ENCODE peak calls at places on chromosomes 5 and 9, in five cellular contexts. J is bronchial epithelial cell, D is heart right ventricle, Y is AG09309, U is choroid plexus epithelial cell. L is an unnamed sample.

GRCh38 chr5:75525344-75525743 is 13.7 kb downstream of the POLK start:
- DNase-seq in D (no peak), J (no peak), Y (no peak), U (no peak), L (no peak)

GRCh38 chr9:2043881-2044462 is 28.8 kb downstream of the SMARCA2 start:
- DNase-seq in J (no peak), D (no peak), U (no peak), Y (no peak), L (no peak)

GRCh38 chr5:76270214-76270613 is 132.9 kb upstream of the IQGAP2 start:
- DNase-seq in U (peak; percentile 7), D (no peak), Y (no peak), J (peak; percentile 83), L (peak; percentile 50)

GRCh38 chr5:180575571-180575970 is 15.7 kb downstream of the SCGB3A1 start:
- DNase-seq in J (no peak), D (no peak), U (no peak), Y (no peak), L (no peak)

GRCh38 chr9:93479726-93480125 is 26.3 kb upstream of the FAM120AOS start:
- DNase-seq in J (no peak), U (peak; percentile 55), D (no peak), Y (no peak), L (no peak)

GRCh38 chr9:96084289-96084688 is 208.8 kb downstream of the ERCC6L2 start:
- DNase-seq in J (no peak), U (no peak), Y (no peak), D (no peak), L (no peak)

GRCh38 chr5:43192558-43193170 is 639 bp downstream of the NIM1K start:
- DNase-seq in Y (no peak), D (peak; percentile 9), U (peak; percentile 57), J (peak; percentile 12), L (no peak)

GRCh38 chr5:42912184-42912766 is 100.6 kb upstream of the SELENOP start:
- DNase-seq in U (peak; percentile 68), Y (peak; percentile 14), D (no peak), J (peak; percentile 63), L (peak; percentile 65)

GRCh38 chr5:80672140-80672736 is 17.5 kb upstream of the DHFR start:
- DNase-seq in U (peak; percentile 87), D (peak; percentile 58), Y (no peak), J (peak; percentile 65), L (peak; percentile 71)

GRCh38 chr5:56580864-56581263 is 234.5 kb upstream of the MAP3K1 start:
- DNase-seq in D (no peak), J (no peak), U (no peak), Y (no peak), L (no peak)

GRCh38 chr5:56581426-56581825 is 233.9 kb upstream of the MAP3K1 start:
- DNase-seq in D (no peak), J (no peak), U (no peak), Y (no peak), L (no peak)

GRCh38 chr5:56574778-56575177 is 240.6 kb upstream of the MAP3K1 start:
- DNase-seq in Y (no peak), U (no peak), D (no peak), J (no peak), L (no peak)

GRCh38 chr5:56575821-56576220 is 239.5 kb upstream of the MAP3K1 start:
- DNase-seq in Y (no peak), J (peak; percentile 41), U (no peak), D (no peak), L (no peak)
- TF ChIP-seq CTCF in Y (no peak), J (no peak), U (no peak), D (no peak), L (no peak)

GRCh38 chr5:149777382-149777781 is 47.3 kb downstream of the PPARGC1B start:
- DNase-seq in Y (no peak), U (no peak), D (peak; percentile 68), J (no peak), L (no peak)

GRCh38 chr5:149776376-149777305 is 46.5 kb downstream of the PPARGC1B start:
- DNase-seq in D (no peak), U (no peak), J (peak; percentile 60), Y (no peak), L (no peak)

GRCh38 chr5:149779071-149779470 is 49.0 kb downstream of the PPARGC1B start:
- DNase-seq in U (no peak), J (no peak), D (no peak), Y (no peak), L (no peak)

GRCh38 chr5:149773245-149774095 is 43.4 kb downstream of the PPARGC1B start:
- DNase-seq in D (no peak), Y (no peak), J (no peak), U (no peak), L (no peak)

DNA sequence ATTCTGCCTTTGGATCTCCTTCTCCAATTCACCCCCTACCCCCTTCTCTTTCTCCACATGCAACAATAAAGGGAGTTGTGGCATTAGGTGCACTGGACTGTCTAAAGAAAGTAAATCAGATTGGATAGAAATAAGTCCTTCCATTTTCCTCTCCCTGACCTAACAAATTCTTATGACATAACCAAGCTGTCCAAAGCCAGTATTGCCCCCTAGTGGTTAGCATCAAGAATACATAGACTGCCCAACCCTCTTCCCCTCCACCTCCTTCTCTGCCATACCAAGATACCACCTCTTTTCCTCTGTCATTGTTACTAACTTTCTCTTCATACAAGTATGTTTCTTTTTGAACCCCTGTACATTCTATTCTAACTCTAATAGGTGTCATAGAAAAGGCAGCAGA is 45.7 kb downstream of the PPARGC1B start:
- DNase-seq in Y (peak; percentile 4), D (no peak), J (peak; percentile 41), U (peak; percentile 28), L (no peak)
- TF ChIP-seq CTCF in Y (peak; percentile 37), D (peak; percentile 62), J (peak; percentile 56), U (peak; percentile 43), L (no peak)

GRCh38 chr5:134132372-134133212 is 18.1 kb downstream of the TCF7 start:
- DNase-seq in J (no peak), U (no peak), D (no peak), Y (no peak), L (no peak)
- TF ChIP-seq CTCF in J (no peak), U (peak; percentile 9), D (no peak), Y (no peak), L (no peak)

DNA sequence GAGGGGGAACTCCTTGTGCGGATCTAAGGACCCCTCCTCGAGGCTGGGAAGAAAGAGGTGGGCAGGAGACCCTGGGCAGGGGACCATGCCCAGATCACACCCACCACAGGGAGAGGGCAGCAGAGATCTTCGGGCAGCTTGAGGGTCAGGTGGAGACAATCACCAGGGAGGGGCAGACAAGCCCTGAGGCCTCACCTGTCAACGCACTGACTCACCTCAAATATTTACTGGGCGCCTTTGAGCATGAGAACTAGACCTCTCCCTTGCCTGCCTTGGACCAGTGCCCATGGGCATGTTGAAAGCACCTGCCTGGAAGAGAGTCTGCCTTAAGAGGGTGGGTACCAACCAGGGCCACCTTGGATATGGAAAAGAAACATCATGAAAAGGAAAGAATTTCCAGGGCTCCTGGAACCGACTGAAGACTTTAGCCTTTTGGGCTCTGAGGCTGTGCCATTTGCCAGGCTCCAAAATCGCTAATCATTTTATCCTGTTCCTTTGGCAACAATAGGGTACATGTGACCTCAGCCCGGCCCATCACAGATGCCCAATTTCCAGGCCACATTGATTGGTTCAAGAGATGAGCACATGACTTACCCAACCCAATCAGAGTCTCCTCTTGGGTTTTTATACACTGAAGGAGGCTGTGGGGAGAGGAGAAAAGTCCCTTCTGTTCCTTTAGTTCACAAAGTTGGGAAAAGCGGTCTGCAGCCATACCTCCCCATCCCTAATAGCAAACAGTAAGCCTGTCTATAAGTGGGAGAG is 10.4 kb upstream of the SPINK4 start:
- DNase-seq in D (no peak), U (no peak), J (peak; percentile 98), Y (no peak), L (peak; percentile 97)
- TF ChIP-seq CTCF in D (no peak), U (no peak), J (peak; percentile 94), Y (no peak), L (peak; percentile 100)

GRCh38 chr5:77492653-77493000 is 511 bp upstream of the WDR41 start:
- DNase-seq in Y (no peak), D (no peak), J (no peak), U (no peak), L (no peak)
- TF ChIP-seq CTCF in Y (no peak), D (no peak), J (no peak), U (no peak), L (peak; percentile 44)

GRCh38 chr5:159231167-159231566 is 21.8 kb upstream of the RNF145 start:
- DNase-seq in Y (no peak), D (no peak), U (peak; percentile 80), J (peak; percentile 48), L (no peak)
- TF ChIP-seq CTCF in Y (no peak), D (no peak), U (no peak), J (no peak), L (no peak)

GRCh38 chr9:127697575-127697974 is 9.2 kb upstream of the CFAP157 start:
- DNase-seq in Y (no peak), U (no peak), J (no peak), D (no peak), L (no peak)

GRCh38 chr9:127700594-127701255 is 6.1 kb upstream of the CFAP157 start:
- DNase-seq in J (no peak), U (no peak), Y (no peak), D (no peak), L (no peak)

GRCh38 chr9:127700140-127700539 is 6.6 kb upstream of the CFAP157 start:
- DNase-seq in J (no peak), U (no peak), Y (no peak), D (no peak), L (no peak)

GRCh38 chr9:127698386-127698785 is 8.4 kb upstream of the CFAP157 start:
- DNase-seq in D (no peak), Y (no peak), U (no peak), J (no peak), L (no peak)

DNA sequence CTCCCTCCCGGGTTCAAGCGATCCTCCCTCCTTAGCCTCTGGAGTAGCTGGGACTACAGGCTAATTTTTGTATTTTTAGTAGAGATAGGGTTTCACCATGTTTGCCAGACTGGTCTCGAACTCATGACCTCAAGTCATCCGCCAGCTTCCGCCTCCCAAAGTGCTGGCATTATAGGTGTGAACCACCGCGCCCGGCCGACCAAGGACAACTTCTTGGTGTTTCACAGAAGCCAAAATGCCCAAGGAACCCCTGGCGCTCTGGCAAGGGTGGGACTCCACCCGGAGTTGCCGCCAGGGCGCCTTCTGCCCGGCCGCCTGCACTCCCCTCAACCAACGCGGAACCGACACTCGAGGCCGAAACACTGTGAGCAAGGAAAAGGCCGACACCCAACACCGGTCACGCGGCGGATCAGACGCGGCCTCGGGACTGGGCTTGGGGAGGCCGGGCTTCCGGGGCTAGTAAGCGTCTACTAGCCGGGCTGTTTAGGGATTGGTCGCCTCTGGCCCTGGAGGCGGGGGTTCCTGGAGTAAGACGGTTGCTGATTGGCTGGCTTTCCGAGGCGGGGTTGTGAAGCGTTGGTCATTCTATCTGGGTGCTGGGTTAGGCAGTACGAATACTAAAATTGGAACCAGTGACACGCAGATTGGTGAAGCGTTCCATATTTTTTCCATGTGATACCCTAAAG is 7.7 kb upstream of the CFAP157 start:
- DNase-seq in Y (peak; percentile 90), D (peak; percentile 99), J (peak; percentile 93), U (peak; percentile 99), L (peak; percentile 100)
- TF ChIP-seq CTCF in Y (no peak), D (peak; percentile 13), J (peak; percentile 16), U (peak; percentile 11), L (no peak)

GRCh38 chr9:124480621-124480981 is 26.6 kb downstream of the NR5A1 start:
- DNase-seq in J (peak; percentile 10), Y (no peak), U (peak; percentile 44), D (no peak), L (peak; percentile 50)
- TF ChIP-seq CTCF in J (peak; percentile 59), Y (peak; percentile 50), U (peak; percentile 63), D (peak; percentile 38), L (no peak)

GRCh38 chr5:88821161-88821560 is 61.8 kb downstream of the MEF2C start:
- DNase-seq in U (no peak), J (no peak), D (no peak), Y (no peak), L (no peak)
- TF ChIP-seq CTCF in U (no peak), J (no peak), D (no peak), Y (no peak), L (no peak)